ENCODE peak calls at places on chromosome 1, in four cellular contexts. E is anterior cingulate cortex, P is HCEC 1CT, V is iPS-NIHi11. C is an unnamed sample.

GRCh38 chr1:27884182-27884954 is 12.0 kb downstream of the THEMIS2 start:
- DNase-seq in P (no peak), E (no peak), V (no peak), C (no peak)

GRCh38 chr1:228364068-228364705 is 42.4 kb downstream of the TRIM11 start:
- DNase-seq in P (no peak), E (no peak), V (no peak), C (no peak)

GRCh38 chr1:109620890-109621289 is 1.3 kb downstream of the AMPD2 start:
- DNase-seq in P (peak), V (peak), E (peak), C (peak)

GRCh38 chr1:162733336-162733590 is 57.2 kb upstream of the HSD17B7 start:
- DNase-seq in P (no peak), V (no peak), E (no peak), C (no peak)

GRCh38 chr1:160071289-160071688 is 1.3 kb upstream of the KCNJ10 start:
- DNase-seq in E (no peak), V (no peak), P (no peak), C (no peak)

GRCh38 chr1:240719953-240720700 is 108.2 kb upstream of the GREM2 start:
- DNase-seq in V (no peak), P (peak), E (no peak), C (no peak)

GRCh38 chr1:209746469-209747269 is 9.2 kb upstream of the TRAF3IP3 start:
- DNase-seq in E (no peak), V (no peak), P (no peak), C (no peak)

GRCh38 chr1:30845237-30845636 is 63.3 kb downstream of the SDC3 start:
- DNase-seq in P (no peak), V (no peak), E (no peak), C (no peak)

C was measured in globus pallidus.